ENCODE peak calls at places on chromosome 15, in four cellular contexts. U is IMR-90, D is uterus, R is sigmoid colon. V is an unnamed sample.

GRCh38 chr15:73305331-73306211 is 63.2 kb downstream of the HCN4 start:
- DNase-seq in D (no peak), U (peak; percentile 65), R (no peak), V (peak; percentile 68)

GRCh38 chr15:68224108-68224507 is 5.4 kb downstream of the CLN6 start:
- DNase-seq in D (no peak), R (no peak), U (no peak), V (no peak)

GRCh38 chr15:65519781-65520299 is 2.4 kb upstream of the DPP8 start:
- DNase-seq in D (no peak), U (no peak), R (no peak), V (no peak)

GRCh38 chr15:44636976-44637375 is 26.5 kb downstream of the SPG11 start:
- DNase-seq in D (no peak), R (no peak), U (no peak), V (no peak)

GRCh38 chr15:28969511-28970085 is 83.8 kb downstream of the APBA2 start:
- DNase-seq in D (no peak), U (no peak), R (no peak), V (no peak)

GRCh38 chr15:42723068-42723467 is 13.9 kb downstream of the CDAN1 start:
- DNase-seq in D (no peak), R (no peak), U (no peak), V (no peak)

GRCh38 chr15:88930579-88930978 is 17.4 kb upstream of the MFGE8 start:
- DNase-seq in D (no peak), R (no peak), U (no peak), V (no peak)

GRCh38 chr15:61921093-61921492 is 139.2 kb downstream of the VPS13C start:
- DNase-seq in U (peak; percentile 6), R (no peak), D (no peak), V (peak; percentile 8)

GRCh38 chr15:85479071-85479647 is 98.8 kb downstream of the AKAP13 start:
- DNase-seq in R (no peak), U (peak; percentile 62), D (no peak), V (peak; percentile 89)

GRCh38 chr15:90004671-90005070 is 3.5 kb downstream of the ZNF710 start:
- DNase-seq in R (peak; percentile 78), U (peak; percentile 99), D (peak; percentile 38), V (peak; percentile 97)

GRCh38 chr15:34047893-34048775 is 9.1 kb upstream of the AVEN start:
- DNase-seq in D (no peak), R (no peak), U (no peak), V (peak; percentile 89)

GRCh38 chr15:98147415-98147814 is 186.9 kb downstream of the ARRDC4 start:
- DNase-seq in D (no peak), U (no peak), R (no peak), V (no peak)

GRCh38 chr15:58762731-58763130 is 8.4 kb upstream of the MINDY2 start:
- DNase-seq in R (no peak), U (no peak), D (no peak), V (no peak)

GRCh38 chr15:89401636-89402252 is 67.1 kb upstream of the POLG start:
- DNase-seq in U (peak; percentile 85), R (no peak), D (no peak), V (peak; percentile 52)

GRCh38 chr15:84598993-84599392 is 1.8 kb upstream of the ZSCAN2 start:
- DNase-seq in R (no peak), D (peak; percentile 17), U (peak; percentile 66), V (peak; percentile 72)

GRCh38 chr15:79965836-79966630 is 5.0 kb downstream of the BCL2A1 start:
- DNase-seq in R (no peak), U (peak; percentile 59), D (no peak), V (peak; percentile 67)

GRCh38 chr15:79964232-79964820 is 6.7 kb downstream of the BCL2A1 start:
- DNase-seq in U (no peak), D (no peak), R (no peak), V (no peak)

GRCh38 chr15:79966634-79967330 is 4.2 kb downstream of the BCL2A1 start:
- DNase-seq in R (no peak), D (no peak), U (no peak), V (no peak)

GRCh38 chr15:79969175-79969574 is 1.8 kb downstream of the BCL2A1 start:
- DNase-seq in D (no peak), U (no peak), R (no peak), V (no peak)

DNA sequence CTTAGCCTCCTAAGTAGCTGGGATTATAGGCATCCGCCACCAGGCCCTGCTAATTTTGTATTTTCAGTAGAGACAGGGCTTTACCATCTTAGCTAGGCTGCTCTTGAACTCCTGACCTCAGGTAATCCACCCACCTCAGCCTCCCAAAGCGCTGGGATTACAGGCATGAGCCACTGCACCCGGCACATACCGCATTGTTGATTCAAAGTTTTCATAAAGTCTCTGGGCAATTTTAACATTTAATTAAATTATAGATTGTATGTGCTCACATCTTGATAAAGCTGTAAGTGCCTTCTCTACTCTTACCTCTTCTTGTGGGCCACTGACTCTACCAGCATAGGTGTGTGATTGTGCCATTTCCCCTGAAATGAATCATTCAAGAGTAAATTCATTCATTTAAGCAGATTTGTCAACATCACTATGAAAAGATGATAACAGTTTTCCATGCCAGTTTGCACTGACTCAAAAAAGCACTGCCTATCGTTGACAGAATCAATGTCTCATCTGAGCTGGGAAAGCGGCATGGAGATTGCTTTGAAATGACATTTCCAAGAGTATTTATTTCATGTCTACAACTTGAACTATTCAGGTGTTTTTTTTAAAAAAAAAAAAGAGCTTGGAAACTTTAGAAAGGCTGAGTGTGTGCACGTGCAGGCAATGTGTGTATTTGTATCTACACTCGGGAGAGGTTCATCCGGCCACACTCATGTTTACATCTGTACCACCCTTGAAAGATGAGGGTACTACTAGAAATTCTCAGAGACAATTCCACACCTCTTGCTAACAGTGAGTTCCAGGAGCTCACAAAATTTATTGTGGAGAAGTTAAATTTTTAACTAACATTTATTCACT is 3.4 kb downstream of the BCL2A1 start:
- DNase-seq in U (no peak), D (no peak), R (no peak), V (peak; percentile 27)
- H3K4me3 ChIP-seq in U (no peak overlapping the region), D (no peak overlapping the region), R (no peak overlapping the region), V (no peak overlapping the region)

GRCh38 chr15:25883860-25884259 is 20.7 kb upstream of the ATP10A start:
- DNase-seq in U (peak; percentile 95), D (no peak), R (no peak), V (peak; percentile 61)
- H3K4me1 ChIP-seq in U (peaks cover 23% of the 10 kb centered on the region), D (no peaks in the 10 kb centered on the region), R (peaks cover 13% of the 10 kb centered on the region), V (peaks cover 19% of the 10 kb centered on the region)

GRCh38 chr15:63045438-63046278 is 3.1 kb downstream of the TPM1 start:
- DNase-seq in U (no peak), D (no peak), R (no peak), V (peak; percentile 62)
- H3K4me3 ChIP-seq in U (peak overlapping the region; percentile 84), D (peak overlapping the region; percentile 89), R (peak overlapping the region; percentile 88), V (peak overlapping the region; percentile 88)

DNA sequence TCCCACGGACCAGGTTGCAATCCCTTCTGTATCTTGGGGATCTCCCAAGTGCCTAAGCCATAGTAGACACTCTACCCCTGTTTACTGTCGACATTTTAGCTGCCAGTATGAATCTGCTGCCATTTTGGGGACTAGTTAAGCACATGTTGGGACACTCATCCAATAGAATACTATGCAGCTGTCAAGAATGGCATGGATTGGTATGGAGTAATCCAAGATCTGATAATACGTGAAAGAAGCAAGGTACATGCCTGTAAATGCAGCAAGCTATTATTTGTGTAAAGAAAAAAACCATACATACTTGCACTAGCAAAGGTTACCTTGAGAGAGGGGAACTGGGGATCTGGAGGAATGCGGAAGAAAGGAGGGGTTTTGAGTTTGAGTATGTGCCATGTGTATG is 129.3 kb downstream of the SMAD6 start:
- DNase-seq in R (no peak), D (no peak), U (no peak), V (no peak)
- H3K4me1 ChIP-seq in R (no peaks in the 10 kb centered on the region), D (no peaks in the 10 kb centered on the region), U (peaks cover 5% of the 10 kb centered on the region), V (peaks cover 8% of the 10 kb centered on the region)

GRCh38 chr15:31365655-31366127 is 39.1 kb downstream of the KLF13 start:
- DNase-seq in R (peak; percentile 99), U (peak; percentile 72), D (peak; percentile 96), V (peak; percentile 93)
- H3K4me3 ChIP-seq in R (peak overlapping the region; percentile 43), U (no peak overlapping the region), D (peak overlapping the region; percentile 26), V (no peak overlapping the region)

V was measured in fibroblast of lung.